ENCODE peak calls at places on chromosomes 7 and 10, in eight cellular contexts. V is RKO, R is NCI-H510A, K is chondrocyte, U is astrocyte of the spinal cord, E is occipital lobe, B is T-helper 9 cell, Z is AG08395. L is an unnamed sample.

GRCh38 chr10:77474939-77475338 is 162.7 kb downstream of the KCNMA1 start:
- DNase-seq in E (no peak), Z (no peak), K (no peak), R (no peak), B (no peak), V (no peak), U (no peak), L (no peak)

GRCh38 chr10:13392701-13393100 is 44.6 kb upstream of the SEPHS1 start:
- DNase-seq in K (no peak), E (no peak), R (no peak), B (no peak), U (no peak), Z (no peak), V (no peak), L (no peak)

GRCh38 chr7:88545663-88546062 is 213.8 kb upstream of the ZNF804B start:
- DNase-seq in E (no peak), R (no peak), K (no peak), B (no peak), Z (no peak), V (no peak), U (no peak), L (no peak)

GRCh38 chr10:90111671-90112070 is 410.3 kb downstream of the KIF20B start:
- DNase-seq in V (no peak), Z (no peak), K (no peak), R (no peak), B (no peak), E (no peak), U (no peak), L (no peak)

GRCh38 chr10:7107287-7107686 is 303.5 kb downstream of the SFMBT2 start:
- DNase-seq in E (no peak), K (no peak), V (no peak), Z (peak; percentile 21), R (no peak), U (peak; percentile 68), B (no peak), L (no peak)

GRCh38 chr7:142618655-142619351 is 130.5 kb upstream of the PRSS1 start:
- DNase-seq in Z (no peak), K (no peak), R (no peak), U (no peak), B (no peak), E (no peak), V (no peak), L (no peak)

GRCh38 chr7:27211694-27212316 is 11.9 kb upstream of the HOXA13 start:
- DNase-seq in B (no peak), E (no peak), K (no peak), R (no peak), V (no peak), Z (no peak), U (no peak), L (no peak)

GRCh38 chr10:59177031-59177861 is 803 bp downstream of the PHYHIPL start:
- DNase-seq in K (no peak), V (peak; percentile 76), R (peak; percentile 15), Z (peak; percentile 69), B (no peak), E (peak; percentile 48), U (peak; percentile 89), L (peak; percentile 96)

GRCh38 chr7:155591055-155591750 is 44.8 kb upstream of the CNPY1 start:
- DNase-seq in B (no peak), V (no peak), K (peak; percentile 46), U (no peak), R (no peak), E (no peak), Z (no peak), L (peak; percentile 25)

L was measured in osteoblast.